ENCODE peak calls at places on chromosomes 5 and 9, in ten cellular contexts. One of them, this sample, is unnamed.
A peak's percentile ranks its signal among the peaks of the same experiment; 100 is the strongest.

GRCh38 chr5:177198738-177199137 is 65.2 kb downstream of the NSD1 start:
- DNase-seq in AG08396: no peak
- DNase-seq in right cardiac atrium: no peak
- DNase-seq in stimulated activated CD4-positive, alpha-beta T cell treated with anti-CD3 and anti-CD28 coated beads, Interleukin-2, amount 100 ng/mL, for 48 hours: no peak
- DNase-seq in HuH-7: no peak
- DNase-seq in renal cortical epithelial cell: no peak
- DNase-seq in left colon: no peak
- DNase-seq in activated T-helper 9 cell treated with anti-CD3 and anti-CD28 coated beads, Interleukin-2, amount 50 U/mL, for 16 hours: no peak
- DNase-seq in A172: no peak
- DNase-seq in AG08395: no peak
- DNase-seq in this sample: no peak

GRCh38 chr9:21402387-21403247 is 6.3 kb upstream of the IFNA8 start:
- DNase-seq in activated T-helper 9 cell treated with anti-CD3 and anti-CD28 coated beads, Interleukin-2, amount 50 U/mL, for 16 hours: no peak
- DNase-seq in AG08396: no peak
- DNase-seq in HuH-7: no peak
- DNase-seq in stimulated activated CD4-positive, alpha-beta T cell treated with anti-CD3 and anti-CD28 coated beads, Interleukin-2, amount 100 ng/mL, for 48 hours: no peak
- DNase-seq in A172: no peak
- DNase-seq in AG08395: peak; percentile 27
- DNase-seq in right cardiac atrium: peak; percentile 47
- DNase-seq in left colon: no peak
- DNase-seq in renal cortical epithelial cell: no peak
- DNase-seq in this sample: no peak

GRCh38 chr9:70654144-70654543 is 239.7 kb upstream of the KLF9 start:
- DNase-seq in left colon: no peak
- DNase-seq in HuH-7: no peak
- DNase-seq in activated T-helper 9 cell treated with anti-CD3 and anti-CD28 coated beads, Interleukin-2, amount 50 U/mL, for 16 hours: no peak
- DNase-seq in stimulated activated CD4-positive, alpha-beta T cell treated with anti-CD3 and anti-CD28 coated beads, Interleukin-2, amount 100 ng/mL, for 48 hours: no peak
- DNase-seq in A172: no peak
- DNase-seq in renal cortical epithelial cell: no peak
- DNase-seq in AG08396: no peak
- DNase-seq in AG08395: no peak
- DNase-seq in right cardiac atrium: no peak
- DNase-seq in this sample: no peak

GRCh38 chr5:116571568-116572321 is 2.9 kb downstream of the SEMA6A start:
- DNase-seq in AG08395: no peak
- DNase-seq in renal cortical epithelial cell: peak; percentile 41
- DNase-seq in right cardiac atrium: no peak
- DNase-seq in AG08396: no peak
- DNase-seq in left colon: no peak
- DNase-seq in A172: no peak
- DNase-seq in stimulated activated CD4-positive, alpha-beta T cell treated with anti-CD3 and anti-CD28 coated beads, Interleukin-2, amount 100 ng/mL, for 48 hours: no peak
- DNase-seq in activated T-helper 9 cell treated with anti-CD3 and anti-CD28 coated beads, Interleukin-2, amount 50 U/mL, for 16 hours: no peak
- DNase-seq in HuH-7: no peak
- DNase-seq in this sample: no peak

GRCh38 chr9:116541402-116541801 is 145.7 kb upstream of the TRIM32 start:
- DNase-seq in AG08395: no peak
- DNase-seq in HuH-7: no peak
- DNase-seq in right cardiac atrium: no peak
- DNase-seq in activated T-helper 9 cell treated with anti-CD3 and anti-CD28 coated beads, Interleukin-2, amount 50 U/mL, for 16 hours: no peak
- DNase-seq in left colon: no peak
- DNase-seq in stimulated activated CD4-positive, alpha-beta T cell treated with anti-CD3 and anti-CD28 coated beads, Interleukin-2, amount 100 ng/mL, for 48 hours: no peak
- DNase-seq in A172: no peak
- DNase-seq in AG08396: no peak
- DNase-seq in renal cortical epithelial cell: no peak
- DNase-seq in this sample: no peak

GRCh38 chr5:160466889-160467554 is 45.4 kb downstream of the PTTG1 start:
- DNase-seq in activated T-helper 9 cell treated with anti-CD3 and anti-CD28 coated beads, Interleukin-2, amount 50 U/mL, for 16 hours: no peak
- DNase-seq in renal cortical epithelial cell: peak; percentile 25
- DNase-seq in right cardiac atrium: no peak
- DNase-seq in stimulated activated CD4-positive, alpha-beta T cell treated with anti-CD3 and anti-CD28 coated beads, Interleukin-2, amount 100 ng/mL, for 48 hours: no peak
- DNase-seq in AG08395: no peak
- DNase-seq in left colon: no peak
- DNase-seq in HuH-7: peak; percentile 23
- DNase-seq in AG08396: no peak
- DNase-seq in A172: no peak
- DNase-seq in this sample: peak; percentile 24

GRCh38 chr9:80501635-80502034 is 929.9 kb downstream of the TLE4 start:
- DNase-seq in left colon: no peak
- DNase-seq in AG08395: no peak
- DNase-seq in AG08396: no peak
- DNase-seq in renal cortical epithelial cell: peak; percentile 73
- DNase-seq in right cardiac atrium: no peak
- DNase-seq in activated T-helper 9 cell treated with anti-CD3 and anti-CD28 coated beads, Interleukin-2, amount 50 U/mL, for 16 hours: no peak
- DNase-seq in HuH-7: no peak
- DNase-seq in A172: peak; percentile 56
- DNase-seq in stimulated activated CD4-positive, alpha-beta T cell treated with anti-CD3 and anti-CD28 coated beads, Interleukin-2, amount 100 ng/mL, for 48 hours: no peak
- DNase-seq in this sample: no peak

GRCh38 chr5:73140801-73141200 is 20.4 kb downstream of the TMEM171 start:
- DNase-seq in AG08396: no peak
- DNase-seq in renal cortical epithelial cell: no peak
- DNase-seq in HuH-7: no peak
- DNase-seq in activated T-helper 9 cell treated with anti-CD3 and anti-CD28 coated beads, Interleukin-2, amount 50 U/mL, for 16 hours: no peak
- DNase-seq in A172: no peak
- DNase-seq in stimulated activated CD4-positive, alpha-beta T cell treated with anti-CD3 and anti-CD28 coated beads, Interleukin-2, amount 100 ng/mL, for 48 hours: no peak
- DNase-seq in AG08395: no peak
- DNase-seq in left colon: no peak
- DNase-seq in right cardiac atrium: no peak
- DNase-seq in this sample: no peak

GRCh38 chr9:109468927-109469326 is 29.2 kb downstream of the PTPN3 start:
- DNase-seq in stimulated activated CD4-positive, alpha-beta T cell treated with anti-CD3 and anti-CD28 coated beads, Interleukin-2, amount 100 ng/mL, for 48 hours: no peak
- DNase-seq in A172: no peak
- DNase-seq in activated T-helper 9 cell treated with anti-CD3 and anti-CD28 coated beads, Interleukin-2, amount 50 U/mL, for 16 hours: no peak
- DNase-seq in left colon: no peak
- DNase-seq in right cardiac atrium: no peak
- DNase-seq in HuH-7: no peak
- DNase-seq in AG08396: no peak
- DNase-seq in renal cortical epithelial cell: no peak
- DNase-seq in AG08395: no peak
- DNase-seq in this sample: no peak

GRCh38 chr5:77777911-77778310 is 1.8 kb upstream of the TBCA start:
- DNase-seq in activated T-helper 9 cell treated with anti-CD3 and anti-CD28 coated beads, Interleukin-2, amount 50 U/mL, for 16 hours: no peak
- DNase-seq in AG08396: no peak
- DNase-seq in AG08395: no peak
- DNase-seq in left colon: no peak
- DNase-seq in right cardiac atrium: no peak
- DNase-seq in stimulated activated CD4-positive, alpha-beta T cell treated with anti-CD3 and anti-CD28 coated beads, Interleukin-2, amount 100 ng/mL, for 48 hours: no peak
- DNase-seq in A172: no peak
- DNase-seq in HuH-7: no peak
- DNase-seq in renal cortical epithelial cell: no peak
- DNase-seq in this sample: no peak

GRCh38 chr5:9222054-9222738 is 323.7 kb downstream of the SEMA5A start:
- DNase-seq in HuH-7: no peak
- DNase-seq in activated T-helper 9 cell treated with anti-CD3 and anti-CD28 coated beads, Interleukin-2, amount 50 U/mL, for 16 hours: no peak
- DNase-seq in left colon: no peak
- DNase-seq in AG08395: no peak
- DNase-seq in A172: no peak
- DNase-seq in AG08396: no peak
- DNase-seq in renal cortical epithelial cell: no peak
- DNase-seq in stimulated activated CD4-positive, alpha-beta T cell treated with anti-CD3 and anti-CD28 coated beads, Interleukin-2, amount 100 ng/mL, for 48 hours: no peak
- DNase-seq in right cardiac atrium: no peak
- DNase-seq in this sample: no peak

GRCh38 chr9:110016340-110016739 is 191.6 kb downstream of the C9orf152 start:
- DNase-seq in right cardiac atrium: no peak
- DNase-seq in A172: peak; percentile 88
- DNase-seq in HuH-7: no peak
- DNase-seq in left colon: no peak
- DNase-seq in stimulated activated CD4-positive, alpha-beta T cell treated with anti-CD3 and anti-CD28 coated beads, Interleukin-2, amount 100 ng/mL, for 48 hours: no peak
- DNase-seq in renal cortical epithelial cell: peak; percentile 84
- DNase-seq in AG08395: peak; percentile 57
- DNase-seq in AG08396: peak; percentile 49
- DNase-seq in activated T-helper 9 cell treated with anti-CD3 and anti-CD28 coated beads, Interleukin-2, amount 50 U/mL, for 16 hours: no peak
- DNase-seq in this sample: peak; percentile 96

GRCh38 chr5:138909734-138910133 is 34.6 kb upstream of the LRRTM2 start:
- DNase-seq in stimulated activated CD4-positive, alpha-beta T cell treated with anti-CD3 and anti-CD28 coated beads, Interleukin-2, amount 100 ng/mL, for 48 hours: no peak
- DNase-seq in HuH-7: no peak
- DNase-seq in renal cortical epithelial cell: no peak
- DNase-seq in AG08396: no peak
- DNase-seq in right cardiac atrium: no peak
- DNase-seq in A172: no peak
- DNase-seq in left colon: no peak
- DNase-seq in activated T-helper 9 cell treated with anti-CD3 and anti-CD28 coated beads, Interleukin-2, amount 50 U/mL, for 16 hours: no peak
- DNase-seq in AG08395: no peak
- DNase-seq in this sample: no peak

GRCh38 chr5:79488775-79489174 is 25.2 kb downstream of the HOMER1 start:
- DNase-seq in stimulated activated CD4-positive, alpha-beta T cell treated with anti-CD3 and anti-CD28 coated beads, Interleukin-2, amount 100 ng/mL, for 48 hours: no peak
- DNase-seq in AG08395: peak; percentile 26
- DNase-seq in left colon: no peak
- DNase-seq in right cardiac atrium: no peak
- DNase-seq in activated T-helper 9 cell treated with anti-CD3 and anti-CD28 coated beads, Interleukin-2, amount 50 U/mL, for 16 hours: no peak
- DNase-seq in HuH-7: no peak
- DNase-seq in A172: no peak
- DNase-seq in AG08396: no peak
- DNase-seq in renal cortical epithelial cell: no peak
- DNase-seq in this sample: no peak

GRCh38 chr9:136922540-136922939 is 22.0 kb downstream of the FBXW5 start:
- DNase-seq in A172: no peak
- DNase-seq in renal cortical epithelial cell: no peak
- DNase-seq in HuH-7: no peak
- DNase-seq in left colon: no peak
- DNase-seq in AG08396: no peak
- DNase-seq in AG08395: no peak
- DNase-seq in right cardiac atrium: peak; percentile 18
- DNase-seq in activated T-helper 9 cell treated with anti-CD3 and anti-CD28 coated beads, Interleukin-2, amount 50 U/mL, for 16 hours: no peak
- DNase-seq in stimulated activated CD4-positive, alpha-beta T cell treated with anti-CD3 and anti-CD28 coated beads, Interleukin-2, amount 100 ng/mL, for 48 hours: no peak
- DNase-seq in this sample: no peak

GRCh38 chr5:125679522-125679921 is 743.7 kb upstream of the GRAMD2B start:
- DNase-seq in right cardiac atrium: no peak
- DNase-seq in stimulated activated CD4-positive, alpha-beta T cell treated with anti-CD3 and anti-CD28 coated beads, Interleukin-2, amount 100 ng/mL, for 48 hours: no peak
- DNase-seq in HuH-7: no peak
- DNase-seq in AG08395: no peak
- DNase-seq in activated T-helper 9 cell treated with anti-CD3 and anti-CD28 coated beads, Interleukin-2, amount 50 U/mL, for 16 hours: no peak
- DNase-seq in renal cortical epithelial cell: peak; percentile 5
- DNase-seq in left colon: no peak
- DNase-seq in AG08396: no peak
- DNase-seq in A172: no peak
- DNase-seq in this sample: no peak

GRCh38 chr9:16873131-16873787 is 2.8 kb upstream of the BNC2 start:
- DNase-seq in HuH-7: no peak
- DNase-seq in left colon: no peak
- DNase-seq in AG08396: peak; percentile 29
- DNase-seq in AG08395: no peak
- DNase-seq in activated T-helper 9 cell treated with anti-CD3 and anti-CD28 coated beads, Interleukin-2, amount 50 U/mL, for 16 hours: no peak
- DNase-seq in stimulated activated CD4-positive, alpha-beta T cell treated with anti-CD3 and anti-CD28 coated beads, Interleukin-2, amount 100 ng/mL, for 48 hours: no peak
- DNase-seq in A172: no peak
- DNase-seq in renal cortical epithelial cell: no peak
- DNase-seq in right cardiac atrium: no peak
- DNase-seq in this sample: no peak

GRCh38 chr5:143064207-143064606 is 294.0 kb downstream of the ARHGAP26 start:
- DNase-seq in left colon: no peak
- DNase-seq in right cardiac atrium: no peak
- DNase-seq in activated T-helper 9 cell treated with anti-CD3 and anti-CD28 coated beads, Interleukin-2, amount 50 U/mL, for 16 hours: no peak
- DNase-seq in A172: peak; percentile 46
- DNase-seq in AG08395: no peak
- DNase-seq in renal cortical epithelial cell: no peak
- DNase-seq in stimulated activated CD4-positive, alpha-beta T cell treated with anti-CD3 and anti-CD28 coated beads, Interleukin-2, amount 100 ng/mL, for 48 hours: no peak
- DNase-seq in AG08396: peak; percentile 14
- DNase-seq in HuH-7: no peak
- DNase-seq in this sample: peak; percentile 72

GRCh38 chr5:66850354-66851075 is 254.3 kb downstream of the MAST4 start:
- DNase-seq in right cardiac atrium: no peak
- DNase-seq in A172: no peak
- DNase-seq in AG08396: no peak
- DNase-seq in AG08395: no peak
- DNase-seq in left colon: no peak
- DNase-seq in activated T-helper 9 cell treated with anti-CD3 and anti-CD28 coated beads, Interleukin-2, amount 50 U/mL, for 16 hours: no peak
- DNase-seq in renal cortical epithelial cell: peak; percentile 59
- DNase-seq in stimulated activated CD4-positive, alpha-beta T cell treated with anti-CD3 and anti-CD28 coated beads, Interleukin-2, amount 100 ng/mL, for 48 hours: no peak
- DNase-seq in HuH-7: no peak
- DNase-seq in this sample: no peak

GRCh38 chr5:34555699-34556513 is 100.2 kb upstream of the RAI14 start:
- DNase-seq in activated T-helper 9 cell treated with anti-CD3 and anti-CD28 coated beads, Interleukin-2, amount 50 U/mL, for 16 hours: no peak
- DNase-seq in AG08395: no peak
- DNase-seq in A172: no peak
- DNase-seq in renal cortical epithelial cell: no peak
- DNase-seq in right cardiac atrium: no peak
- DNase-seq in left colon: no peak
- DNase-seq in AG08396: no peak
- DNase-seq in HuH-7: no peak
- DNase-seq in stimulated activated CD4-positive, alpha-beta T cell treated with anti-CD3 and anti-CD28 coated beads, Interleukin-2, amount 100 ng/mL, for 48 hours: no peak
- DNase-seq in this sample: no peak

GRCh38 chr5:16856531-16856930 is 79.6 kb downstream of the MYO10 start:
- DNase-seq in right cardiac atrium: no peak
- DNase-seq in AG08396: no peak
- DNase-seq in renal cortical epithelial cell: peak; percentile 79
- DNase-seq in AG08395: no peak
- DNase-seq in A172: no peak
- DNase-seq in activated T-helper 9 cell treated with anti-CD3 and anti-CD28 coated beads, Interleukin-2, amount 50 U/mL, for 16 hours: no peak
- DNase-seq in stimulated activated CD4-positive, alpha-beta T cell treated with anti-CD3 and anti-CD28 coated beads, Interleukin-2, amount 100 ng/mL, for 48 hours: no peak
- DNase-seq in HuH-7: no peak
- DNase-seq in left colon: no peak
- DNase-seq in this sample: no peak

GRCh38 chr5:138760448-138761110 is 7.4 kb downstream of the CTNNA1 start:
- DNase-seq in stimulated activated CD4-positive, alpha-beta T cell treated with anti-CD3 and anti-CD28 coated beads, Interleukin-2, amount 100 ng/mL, for 48 hours: no peak
- DNase-seq in AG08395: no peak
- DNase-seq in renal cortical epithelial cell: no peak
- DNase-seq in left colon: no peak
- DNase-seq in A172: peak; percentile 34
- DNase-seq in right cardiac atrium: no peak
- DNase-seq in activated T-helper 9 cell treated with anti-CD3 and anti-CD28 coated beads, Interleukin-2, amount 50 U/mL, for 16 hours: no peak
- DNase-seq in HuH-7: no peak
- DNase-seq in AG08396: peak; percentile 16
- DNase-seq in this sample: peak; percentile 42

GRCh38 chr9:78871452-78872331 is 574.8 kb downstream of the PSAT1 start:
- DNase-seq in AG08396: peak; percentile 50
- DNase-seq in renal cortical epithelial cell: peak; percentile 86
- DNase-seq in HuH-7: no peak
- DNase-seq in AG08395: peak; percentile 71
- DNase-seq in right cardiac atrium: no peak
- DNase-seq in left colon: no peak
- DNase-seq in activated T-helper 9 cell treated with anti-CD3 and anti-CD28 coated beads, Interleukin-2, amount 50 U/mL, for 16 hours: no peak
- DNase-seq in A172: peak; percentile 98
- DNase-seq in stimulated activated CD4-positive, alpha-beta T cell treated with anti-CD3 and anti-CD28 coated beads, Interleukin-2, amount 100 ng/mL, for 48 hours: no peak
- DNase-seq in this sample: peak; percentile 88

GRCh38 chr5:6291961-6292360 is 86.4 kb downstream of the MED10 start:
- DNase-seq in AG08396: no peak
- DNase-seq in AG08395: peak; percentile 8
- DNase-seq in right cardiac atrium: no peak
- DNase-seq in HuH-7: no peak
- DNase-seq in activated T-helper 9 cell treated with anti-CD3 and anti-CD28 coated beads, Interleukin-2, amount 50 U/mL, for 16 hours: no peak
- DNase-seq in renal cortical epithelial cell: no peak
- DNase-seq in stimulated activated CD4-positive, alpha-beta T cell treated with anti-CD3 and anti-CD28 coated beads, Interleukin-2, amount 100 ng/mL, for 48 hours: no peak
- DNase-seq in left colon: no peak
- DNase-seq in A172: peak; percentile 50
- DNase-seq in this sample: peak; percentile 26

GRCh38 chr5:110055301-110055700 is 365.6 kb downstream of the MAN2A1 start:
- DNase-seq in AG08396: no peak
- DNase-seq in right cardiac atrium: no peak
- DNase-seq in left colon: no peak
- DNase-seq in A172: no peak
- DNase-seq in AG08395: peak; percentile 35
- DNase-seq in renal cortical epithelial cell: peak; percentile 88
- DNase-seq in HuH-7: no peak
- DNase-seq in activated T-helper 9 cell treated with anti-CD3 and anti-CD28 coated beads, Interleukin-2, amount 50 U/mL, for 16 hours: no peak
- DNase-seq in stimulated activated CD4-positive, alpha-beta T cell treated with anti-CD3 and anti-CD28 coated beads, Interleukin-2, amount 100 ng/mL, for 48 hours: no peak
- DNase-seq in this sample: no peak

GRCh38 chr9:70829591-70830265 is 291.7 kb downstream of the TRPM3 start:
- DNase-seq in A172: no peak
- DNase-seq in renal cortical epithelial cell: no peak
- DNase-seq in stimulated activated CD4-positive, alpha-beta T cell treated with anti-CD3 and anti-CD28 coated beads, Interleukin-2, amount 100 ng/mL, for 48 hours: no peak
- DNase-seq in AG08396: no peak
- DNase-seq in left colon: no peak
- DNase-seq in HuH-7: no peak
- DNase-seq in right cardiac atrium: no peak
- DNase-seq in activated T-helper 9 cell treated with anti-CD3 and anti-CD28 coated beads, Interleukin-2, amount 50 U/mL, for 16 hours: no peak
- DNase-seq in AG08395: no peak
- DNase-seq in this sample: no peak

GRCh38 chr9:101737705-101738565 is 512 bp downstream of the GRIN3A start:
- DNase-seq in right cardiac atrium: peak; percentile 44
- DNase-seq in left colon: no peak
- DNase-seq in AG08396: peak; percentile 7
- DNase-seq in activated T-helper 9 cell treated with anti-CD3 and anti-CD28 coated beads, Interleukin-2, amount 50 U/mL, for 16 hours: no peak
- DNase-seq in renal cortical epithelial cell: no peak
- DNase-seq in A172: no peak
- DNase-seq in AG08395: peak; percentile 7
- DNase-seq in HuH-7: peak; percentile 27
- DNase-seq in stimulated activated CD4-positive, alpha-beta T cell treated with anti-CD3 and anti-CD28 coated beads, Interleukin-2, amount 100 ng/mL, for 48 hours: no peak
- DNase-seq in this sample: no peak

GRCh38 chr9:27053369-27054057 is 48.0 kb upstream of the LRRC19 start:
- DNase-seq in renal cortical epithelial cell: peak; percentile 32
- DNase-seq in activated T-helper 9 cell treated with anti-CD3 and anti-CD28 coated beads, Interleukin-2, amount 50 U/mL, for 16 hours: no peak
- DNase-seq in AG08396: no peak
- DNase-seq in A172: peak; percentile 14
- DNase-seq in left colon: no peak
- DNase-seq in stimulated activated CD4-positive, alpha-beta T cell treated with anti-CD3 and anti-CD28 coated beads, Interleukin-2, amount 100 ng/mL, for 48 hours: no peak
- DNase-seq in right cardiac atrium: no peak
- DNase-seq in AG08395: no peak
- DNase-seq in HuH-7: no peak
- DNase-seq in this sample: peak; percentile 27

This sample was measured in lung microvascular endothelial cell.